ENCODE peak calls at places on chromosomes 2 and 18, in nine cellular contexts. U, W, X, L, F, Y, E, A and O are unnamed samples.

GRCh38 chr2:109212836-109213563 is 84.0 kb downstream of the SH3RF3 start:
- DNase-seq in Y (no peak), U (no peak), L (no peak), A (no peak), E (no peak), F (no peak), X (no peak), W (no peak), O (no peak)

GRCh38 chr2:134453476-134453875 is 199.6 kb downstream of the MGAT5 start:
- DNase-seq in W (no peak), U (no peak), E (no peak), L (no peak), Y (no peak), X (no peak), F (no peak), A (no peak), O (no peak)

GRCh38 chr2:166042356-166042755 is 85.5 kb downstream of the SCN1A start:
- DNase-seq in F (no peak), W (no peak), Y (no peak), X (no peak), E (no peak), A (peak; percentile 6), L (no peak), U (no peak), O (no peak)

GRCh38 chr2:113041871-113042270 is 10.8 kb downstream of the IL36B start:
- DNase-seq in W (no peak), A (peak; percentile 33), F (no peak), L (no peak), U (no peak), X (no peak), Y (no peak), E (no peak), O (no peak)

GRCh38 chr2:10301946-10302478 is 692 bp upstream of the HPCAL1 start:
- DNase-seq in W (no peak), A (no peak), U (peak; percentile 59), X (no peak), L (peak; percentile 31), E (peak; percentile 35), F (no peak), Y (no peak), O (no peak)

GRCh38 chr2:69594341-69594740 is 49.2 kb downstream of the AAK1 start:
- DNase-seq in E (no peak), U (no peak), W (no peak), A (peak; percentile 13), X (no peak), Y (no peak), L (no peak), F (no peak), O (no peak)

GRCh38 chr18:2515908-2516625 is 55.2 kb downstream of the METTL4 start:
- DNase-seq in U (no peak), W (no peak), L (no peak), F (peak; percentile 89), Y (no peak), A (peak; percentile 91), X (no peak), E (no peak), O (peak; percentile 60)

GRCh38 chr2:214051585-214051984 is 359.3 kb upstream of the VWC2L start:
- DNase-seq in Y (no peak), W (no peak), F (no peak), X (no peak), A (no peak), U (no peak), L (no peak), E (no peak), O (no peak)

GRCh38 chr18:36095936-36096519 is 28.7 kb upstream of the RPRD1A start:
- DNase-seq in X (no peak), F (peak; percentile 18), L (no peak), W (no peak), U (no peak), E (no peak), A (peak; percentile 56), Y (no peak), O (no peak)

GRCh38 chr18:23169683-23170082 is 34.4 kb downstream of the CABLES1 start:
- DNase-seq in Y (no peak), A (no peak), F (no peak), U (no peak), W (no peak), L (no peak), E (no peak), X (no peak), O (no peak)

DNA sequence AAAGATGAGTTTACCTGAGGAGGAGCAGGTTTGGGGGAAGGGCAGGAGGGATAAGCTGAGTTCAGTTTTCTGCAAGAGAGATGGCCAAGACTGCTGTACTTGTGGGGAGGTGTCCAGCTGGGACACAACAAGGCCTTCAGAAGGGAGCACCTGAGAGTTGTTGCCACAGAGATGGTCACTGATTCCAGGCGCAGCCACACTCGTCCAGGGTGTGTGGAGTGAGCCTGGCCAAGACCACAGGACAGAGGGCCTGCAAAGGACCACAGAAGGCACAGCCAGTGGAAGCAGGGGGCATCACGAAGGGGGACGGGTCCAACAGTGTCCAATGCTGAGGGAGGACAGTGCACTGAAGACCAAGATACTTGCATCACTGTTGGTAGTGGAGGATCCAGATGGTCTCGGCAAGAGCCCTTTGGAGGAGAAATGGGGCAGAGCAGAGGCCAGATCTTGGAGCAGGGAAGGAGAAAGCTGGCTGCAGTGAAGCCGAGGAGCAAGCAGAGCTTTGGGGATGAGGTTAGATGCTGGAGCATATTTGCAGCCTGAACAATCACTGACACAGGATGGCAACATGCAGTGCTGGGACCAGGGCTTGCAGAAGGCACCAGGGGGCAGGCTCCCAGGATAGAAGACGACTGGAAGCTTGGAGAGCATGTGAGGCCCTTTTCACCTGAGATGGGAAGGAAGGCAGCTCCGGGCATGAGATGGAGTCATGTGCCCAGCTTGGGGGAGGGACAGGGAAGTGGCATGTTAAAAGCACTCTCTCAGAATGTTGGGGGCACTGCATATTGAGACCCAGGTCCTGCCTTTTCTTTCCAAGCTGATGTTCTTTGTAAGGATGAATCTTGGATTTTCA is 214.0 kb downstream of the CYP26B1 start:
- DNase-seq in Y (no peak), W (no peak), U (no peak), L (peak; percentile 0), F (no peak), E (no peak), X (no peak), A (peak; percentile 15), O (peak; percentile 93)
- TF ChIP-seq CTCF in Y (peak; percentile 24), W (no peak), U (no peak), L (peak; percentile 15), F (peak; percentile 53), E (no peak), X (no peak), A (peak; percentile 26), O (peak; percentile 68)

DNA sequence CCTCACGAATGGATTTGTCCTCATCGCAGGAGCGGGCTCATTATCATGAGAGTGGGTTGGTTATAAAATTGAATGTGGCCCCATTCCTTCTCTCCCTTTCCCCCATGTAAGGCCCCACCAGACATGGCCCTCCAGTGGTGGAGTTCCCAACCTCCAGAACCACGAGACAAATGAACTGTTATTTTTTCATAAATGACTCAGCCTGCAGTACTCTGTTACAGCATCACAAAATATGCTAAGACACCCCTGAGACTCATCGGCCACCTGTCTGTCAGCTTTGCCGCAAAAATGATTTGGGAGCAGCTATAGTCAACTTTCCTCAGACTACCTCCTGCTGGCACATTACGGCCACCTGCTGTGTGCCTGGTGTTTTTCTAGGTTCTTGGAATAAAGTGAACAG is 21.4 kb upstream of the C1QL2 start:
- DNase-seq in F (no peak), L (no peak), E (no peak), W (no peak), U (no peak), Y (no peak), X (no peak), A (peak; percentile 47), O (no peak)
- TF ChIP-seq CTCF in F (no peak), L (no peak), E (no peak), W (no peak), U (no peak), Y (no peak), X (no peak), A (no peak), O (no peak)

GRCh38 chr2:208148803-208149202 is 2.8 kb upstream of the CRYGB start:
- DNase-seq in L (no peak), X (no peak), A (no peak), Y (no peak), U (no peak), W (no peak), E (no peak), F (no peak), O (no peak)
- TF ChIP-seq CTCF in L (peak; percentile 39), X (no peak), A (no peak), Y (peak; percentile 18), U (no peak), W (no peak), E (no peak), F (peak; percentile 13), O (peak; percentile 32)

DNA sequence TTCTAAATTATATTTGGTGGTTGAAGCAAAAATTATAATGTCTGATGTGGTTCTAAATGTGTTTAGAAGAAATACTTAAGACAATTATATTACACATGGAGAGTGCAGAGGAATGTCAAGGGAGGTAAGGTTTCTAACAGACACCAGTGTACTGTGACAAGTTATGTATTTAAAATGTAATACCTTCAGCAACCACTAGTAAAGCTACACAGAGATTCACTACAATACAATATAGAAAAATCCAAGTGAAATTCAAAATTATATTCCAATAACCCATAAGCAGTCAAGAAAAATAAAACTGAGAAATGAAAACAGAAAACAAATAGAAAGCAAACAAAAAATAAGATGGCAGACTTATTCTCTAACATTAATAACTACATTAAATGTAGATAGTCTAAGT is 249.5 kb upstream of the KLHL14 start:
- DNase-seq in F (no peak), X (no peak), U (no peak), A (no peak), L (no peak), Y (no peak), E (no peak), W (no peak), O (no peak)
- TF ChIP-seq CTCF in F (no peak), X (no peak), U (no peak), A (no peak), L (peak; percentile 50), Y (no peak), E (no peak), W (no peak), O (no peak)

DNA sequence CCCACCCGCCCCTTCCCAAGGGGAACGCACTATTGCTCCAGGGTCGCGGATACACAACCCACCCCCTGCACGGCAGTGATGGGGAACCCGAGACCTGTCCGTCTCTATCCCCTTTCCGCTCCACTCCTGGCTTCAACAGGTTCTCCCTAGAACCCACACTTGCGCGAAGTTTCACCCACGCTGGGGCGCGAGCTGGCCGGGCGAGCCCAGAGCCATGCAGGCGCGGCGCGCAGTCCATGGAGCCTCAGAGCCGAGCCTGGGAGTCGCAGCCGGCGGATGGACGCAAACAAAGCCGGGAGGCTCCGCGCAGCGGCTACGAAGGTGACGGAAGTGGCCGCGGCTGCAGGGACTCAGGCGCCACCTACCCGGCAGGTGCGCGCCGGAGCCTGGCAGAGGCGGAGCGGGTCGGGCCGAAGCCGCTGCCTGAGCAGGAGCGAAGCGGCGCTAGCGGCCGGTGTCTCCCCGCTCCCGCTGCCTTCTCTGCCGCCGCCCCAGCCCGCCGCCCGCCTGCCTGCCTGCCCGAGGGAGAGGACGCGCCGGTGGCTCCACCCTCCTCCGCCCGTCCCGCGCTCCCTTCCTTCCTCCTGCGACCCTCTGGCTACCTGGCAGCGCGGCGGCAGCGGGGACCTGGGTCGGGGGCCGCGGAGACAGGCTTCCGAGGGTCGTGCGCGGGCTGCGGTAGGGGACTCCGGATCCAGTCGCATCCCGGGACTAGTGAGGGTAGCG is 14.0 kb downstream of the ALPG start:
- DNase-seq in U (peak; percentile 58), W (peak; percentile 25), Y (peak; percentile 53), L (no peak), A (peak; percentile 34), X (no peak), E (no peak), F (no peak), O (peak; percentile 82)
- TF ChIP-seq CTCF in U (no peak), W (no peak), Y (no peak), L (no peak), A (no peak), X (no peak), E (no peak), F (no peak), O (no peak)